ENCODE peak calls at places on chromosomes 7 and 10, in four cellular contexts. One of them, this sample, is unnamed.

GRCh38 chr10:26494018-26494417 is 55.9 kb downstream of the APBB1IP start:
- DNase-seq in NCI-H526 treated with DMSO at 0.1 percent for 48 hours: no peak
- DNase-seq in prostate gland: no peak
- DNase-seq in NCI-H1694: no peak
- DNase-seq in this sample: no peak

GRCh38 chr7:103131225-103131624 is 17.7 kb downstream of the NAPEPLD start:
- DNase-seq in NCI-H526 treated with DMSO at 0.1 percent for 48 hours: no peak
- DNase-seq in prostate gland: no peak
- DNase-seq in NCI-H1694: no peak
- DNase-seq in this sample: no peak

GRCh38 chr10:24425151-24425550 is 216.2 kb downstream of the KIAA1217 start:
- DNase-seq in NCI-H526 treated with DMSO at 0.1 percent for 48 hours: no peak
- DNase-seq in prostate gland: no peak
- DNase-seq in NCI-H1694: no peak
- DNase-seq in this sample: no peak

GRCh38 chr10:69567920-69568319 is 5.3 kb downstream of the NEUROG3 start:
- DNase-seq in NCI-H526 treated with DMSO at 0.1 percent for 48 hours: no peak
- DNase-seq in prostate gland: no peak
- DNase-seq in NCI-H1694: no peak
- DNase-seq in this sample: peak

GRCh38 chr7:16954326-16954725 is 72.5 kb upstream of the AGR3 start:
- DNase-seq in NCI-H526 treated with DMSO at 0.1 percent for 48 hours: no peak
- DNase-seq in prostate gland: no peak
- DNase-seq in NCI-H1694: no peak
- DNase-seq in this sample: no peak

GRCh38 chr7:86991844-86992243 is 67.6 kb downstream of the ELAPOR2 start:
- DNase-seq in NCI-H526 treated with DMSO at 0.1 percent for 48 hours: no peak
- DNase-seq in prostate gland: no peak
- DNase-seq in NCI-H1694: no peak
- DNase-seq in this sample: peak

GRCh38 chr10:109393425-109393824 is 529.9 kb downstream of the XPNPEP1 start:
- DNase-seq in NCI-H526 treated with DMSO at 0.1 percent for 48 hours: no peak
- DNase-seq in prostate gland: no peak
- DNase-seq in NCI-H1694: no peak
- DNase-seq in this sample: no peak

GRCh38 chr10:92801978-92802872 is 46.1 kb upstream of the EXOC6 start:
- DNase-seq in NCI-H526 treated with DMSO at 0.1 percent for 48 hours: no peak
- DNase-seq in prostate gland: no peak
- DNase-seq in NCI-H1694: no peak
- DNase-seq in this sample: no peak

GRCh38 chr10:102718220-102718619 is 3.8 kb downstream of the SFXN2 start:
- DNase-seq in NCI-H526 treated with DMSO at 0.1 percent for 48 hours: no peak
- DNase-seq in prostate gland: no peak
- DNase-seq in NCI-H1694: no peak
- DNase-seq in this sample: no peak

GRCh38 chr7:1244701-1245526 is 12.2 kb downstream of the UNCX start:
- DNase-seq in NCI-H526 treated with DMSO at 0.1 percent for 48 hours: no peak
- DNase-seq in prostate gland: no peak
- DNase-seq in NCI-H1694: no peak
- DNase-seq in this sample: no peak

GRCh38 chr10:100743626-100744135 is 1.7 kb upstream of the PAX2 start:
- DNase-seq in NCI-H526 treated with DMSO at 0.1 percent for 48 hours: peak
- DNase-seq in prostate gland: no peak
- DNase-seq in NCI-H1694: peak
- DNase-seq in this sample: peak